ENCODE peak calls at places on chromosomes 7 and 10, in four cellular contexts. E, R, N and Z are unnamed samples.

GRCh38 chr10:112658900-112659328 is 211.9 kb downstream of the VTI1A start:
- DNase-seq in E (no peak), R (no peak), N (no peak), Z (no peak)

GRCh38 chr10:27568196-27569175 is 64.4 kb downstream of the RAB18 start:
- DNase-seq in E (no peak), R (no peak), N (peak), Z (no peak)

GRCh38 chr7:151810434-151811232 is 66.3 kb downstream of the PRKAG2 start:
- DNase-seq in E (peak), R (no peak), N (no peak), Z (peak)

GRCh38 chr10:62259998-62260397 is 8.6 kb downstream of the RTKN2 start:
- DNase-seq in E (no peak), R (no peak), N (no peak), Z (no peak)

GRCh38 chr7:106813705-106814305 is 51.3 kb upstream of the PIK3CG start:
- DNase-seq in E (no peak), R (no peak), N (no peak), Z (no peak)

GRCh38 chr7:604884-605531 is 85.4 kb upstream of the PDGFA start:
- DNase-seq in E (peak), R (no peak), N (no peak), Z (peak)

GRCh38 chr10:62979921-62980320 is 153.2 kb upstream of the NRBF2 start:
- DNase-seq in E (no peak), R (no peak), N (no peak), Z (no peak)

GRCh38 chr10:102347236-102347828 is 48.2 kb upstream of the NFKB2 start:
- DNase-seq in E (no peak), R (peak), N (peak), Z (no peak)

GRCh38 chr10:98921381-98921780 is 314.3 kb downstream of the HPSE2 start:
- DNase-seq in E (no peak), R (no peak), N (no peak), Z (no peak)

GRCh38 chr10:25063644-25064043 is 47.2 kb downstream of the THNSL1 start:
- DNase-seq in E (no peak), R (no peak), N (no peak), Z (no peak)
- H3K27ac ChIP-seq in E (no peak), R (no peak), N (no peak), Z (no peak)

GRCh38 chr10:88886557-88886956 is 6.5 kb downstream of the STAMBPL1 start:
- DNase-seq in E (no peak), R (no peak), N (peak), Z (no peak)
- H3K27ac ChIP-seq in E (no peak), R (no peak), N (peak), Z (no peak)

GRCh38 chr7:123784263-123784662 is 35.5 kb upstream of the WASL start:
- DNase-seq in E (no peak), R (no peak), N (no peak), Z (no peak)
- H3K27ac ChIP-seq in E (no peak), R (no peak), N (no peak), Z (no peak)

DNA sequence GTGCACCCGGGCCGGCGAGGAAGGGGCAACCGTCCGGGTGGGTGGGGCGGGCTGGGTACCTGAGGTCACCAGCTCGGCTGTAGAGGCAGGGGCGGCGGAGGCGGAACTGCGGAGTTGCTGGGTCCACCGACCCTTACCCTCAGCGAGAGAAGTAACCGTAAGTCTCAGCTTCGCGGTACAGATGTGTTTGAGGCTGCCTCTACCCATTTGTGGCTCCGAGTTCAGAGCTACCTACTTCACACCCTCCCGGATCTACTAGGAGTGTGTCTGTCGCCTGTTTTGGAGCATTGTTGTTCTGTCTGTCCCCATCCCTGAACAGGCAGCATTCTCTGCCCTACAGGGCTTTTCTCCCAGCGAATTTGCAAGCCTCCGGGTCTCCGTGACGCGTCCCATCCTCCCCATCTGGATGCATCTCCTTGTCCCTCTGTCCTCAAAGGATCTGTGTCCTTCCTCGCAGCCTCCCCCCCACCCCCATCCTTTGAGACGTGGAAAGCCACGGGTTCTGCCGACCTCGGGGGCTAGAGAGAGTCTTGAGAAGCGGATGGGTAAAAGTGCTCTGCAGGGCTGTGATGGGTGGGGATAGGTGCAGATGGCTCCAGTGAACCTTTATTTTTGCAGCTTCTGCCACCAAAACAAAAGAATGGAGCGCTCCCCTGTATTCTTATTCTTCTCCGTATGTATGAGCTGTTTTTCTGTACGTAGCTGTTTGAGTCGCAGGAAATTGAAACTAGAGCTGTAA is 758 bp downstream of the ANKIB1 start:
- DNase-seq in E (no peak), R (peak), N (peak), Z (peak)
- H3K27ac ChIP-seq in E (peak), R (peak), N (peak), Z (peak)